ENCODE peak calls at places on chromosomes 2 and 18, in five cellular contexts. I, Z, M, N and Q are unnamed samples.

GRCh38 chr2:60438136-60438535 is 115.3 kb downstream of the BCL11A start:
- DNase-seq in I (no peak), N (no peak), M (no peak), Z (no peak), Q (no peak)

GRCh38 chr2:36450466-36451196 is 95.1 kb downstream of the CRIM1 start:
- DNase-seq in Z (no peak), N (no peak), I (no peak), M (no peak), Q (no peak)

GRCh38 chr18:70154591-70155194 is 50.8 kb downstream of the RTTN start:
- DNase-seq in Z (no peak), M (no peak), N (no peak), I (no peak), Q (no peak)

GRCh38 chr2:172307800-172308199 is 119.6 kb upstream of the ITGA6 start:
- DNase-seq in M (no peak), N (no peak), Z (no peak), I (no peak), Q (no peak)

GRCh38 chr2:128275498-128276045 is 43.1 kb downstream of the HS6ST1 start:
- DNase-seq in M (peak), I (peak), N (no peak), Z (no peak), Q (no peak)

GRCh38 chr2:20350105-20350712 is 435 bp downstream of the PUM2 start:
- DNase-seq in M (peak), N (peak), Z (peak), I (peak), Q (no peak)

GRCh38 chr2:20578895-20579825 is 71.7 kb downstream of the HS1BP3 start:
- DNase-seq in M (peak), Z (peak), I (peak), N (peak), Q (peak)

GRCh38 chr2:167966937-167967913 is 280.2 kb downstream of the STK39 start:
- DNase-seq in M (no peak), Z (no peak), I (no peak), N (no peak), Q (no peak)

GRCh38 chr2:127103243-127104165 is 3.5 kb downstream of the BIN1 start:
- DNase-seq in N (no peak), Z (no peak), I (peak), M (peak), Q (no peak)

GRCh38 chr18:35345460-35345921 is 1.3 kb upstream of the ZNF24 start:
- DNase-seq in I (no peak), Z (no peak), M (no peak), N (peak), Q (no peak)

GRCh38 chr2:180124273-180124881 is 117.3 kb upstream of the CWC22 start:
- DNase-seq in Z (peak), I (no peak), N (peak), M (no peak), Q (no peak)

GRCh38 chr18:62715829-62716678 is 713 bp downstream of the PHLPP1 start:
- DNase-seq in M (peak), N (peak), I (peak), Z (peak), Q (no peak)

GRCh38 chr2:139872032-139872431 is 1091.8 kb upstream of the NXPH2 start:
- DNase-seq in Z (no peak), M (no peak), I (no peak), N (peak), Q (no peak)

GRCh38 chr2:34105015-34105767 is 506.1 kb upstream of the FAM98A start:
- DNase-seq in N (no peak), I (no peak), M (no peak), Z (no peak), Q (no peak)

GRCh38 chr2:64141711-64142405 is 2.4 kb downstream of the PELI1 start:
- DNase-seq in M (no peak), I (no peak), N (peak), Z (no peak), Q (no peak)

GRCh38 chr18:10020176-10020575 is 106.4 kb downstream of the VAPA start:
- DNase-seq in M (no peak), N (no peak), Z (no peak), I (no peak), Q (no peak)

GRCh38 chr18:3836483-3836882 is 386.5 kb downstream of the TGIF1 start:
- DNase-seq in N (peak), M (no peak), I (no peak), Z (no peak), Q (no peak)

GRCh38 chr2:164782323-164782722 is 59.3 kb downstream of the COBLL1 start:
- DNase-seq in N (no peak), M (no peak), Z (no peak), I (no peak), Q (no peak)

GRCh38 chr18:46531472-46531871 is 125.5 kb downstream of the LOXHD1 start:
- DNase-seq in M (no peak), N (no peak), I (no peak), Z (no peak), Q (no peak)

GRCh38 chr2:74902281-74902860 is 56.1 kb upstream of the POLE4 start:
- DNase-seq in N (no peak), M (no peak), Z (no peak), I (no peak), Q (no peak)

GRCh38 chr2:50957880-50958279 is 74.1 kb downstream of the NRXN1 start:
- DNase-seq in I (no peak), Z (no peak), N (no peak), M (no peak), Q (no peak)

GRCh38 chr2:65035544-65035943 is 20.7 kb upstream of the CEP68 start:
- DNase-seq in N (no peak), M (no peak), Z (no peak), I (no peak), Q (no peak)

GRCh38 chr2:17827785-17828184 is 11.5 kb downstream of the MSGN1 start:
- DNase-seq in N (no peak), Z (no peak), M (no peak), I (no peak), Q (no peak)

GRCh38 chr2:101380376-101380775 is 6.9 kb downstream of the CREG2 start:
- DNase-seq in M (peak), N (no peak), I (no peak), Z (no peak), Q (no peak)

GRCh38 chr2:220857371-220857770 is 714.7 kb downstream of the EPHA4 start:
- DNase-seq in Z (no peak), M (no peak), I (no peak), N (peak), Q (no peak)

GRCh38 chr2:197425550-197425949 is 9.3 kb downstream of the SF3B1 start:
- DNase-seq in Z (no peak), M (no peak), I (no peak), N (no peak), Q (peak)

GRCh38 chr2:20594048-20594750 is 56.7 kb downstream of the HS1BP3 start:
- DNase-seq in I (peak), Z (no peak), N (no peak), M (peak), Q (no peak)

GRCh38 chr2:97816411-97816810 is 103.0 kb downstream of the ZAP70 start:
- DNase-seq in I (no peak), N (no peak), M (no peak), Z (no peak), Q (no peak)

GRCh38 chr2:196176142-196176738 is 4.9 kb upstream of the STK17B start:
- DNase-seq in I (peak), Z (no peak), N (no peak), M (no peak), Q (no peak)

GRCh38 chr2:12320027-12320734 is 396.6 kb upstream of the TRIB2 start:
- DNase-seq in N (no peak), I (no peak), Z (no peak), M (no peak), Q (no peak)

GRCh38 chr2:12317853-12318426 is 398.8 kb upstream of the TRIB2 start:
- DNase-seq in Z (no peak), I (no peak), M (no peak), N (no peak), Q (no peak)

GRCh38 chr2:12321886-12322285 is 394.9 kb upstream of the TRIB2 start:
- DNase-seq in Z (no peak), I (no peak), M (no peak), N (no peak), Q (no peak)

GRCh38 chr2:12318427-12319057 is 398.2 kb upstream of the TRIB2 start:
- DNase-seq in I (no peak), N (no peak), M (no peak), Z (no peak), Q (no peak)

GRCh38 chr2:12321017-12321641 is 395.6 kb upstream of the TRIB2 start:
- DNase-seq in Z (peak), I (no peak), M (peak), N (no peak), Q (no peak)
- TF ChIP-seq CTCF in Z (no peak), I (no peak), M (no peak), N (no peak), Q (no peak)

DNA sequence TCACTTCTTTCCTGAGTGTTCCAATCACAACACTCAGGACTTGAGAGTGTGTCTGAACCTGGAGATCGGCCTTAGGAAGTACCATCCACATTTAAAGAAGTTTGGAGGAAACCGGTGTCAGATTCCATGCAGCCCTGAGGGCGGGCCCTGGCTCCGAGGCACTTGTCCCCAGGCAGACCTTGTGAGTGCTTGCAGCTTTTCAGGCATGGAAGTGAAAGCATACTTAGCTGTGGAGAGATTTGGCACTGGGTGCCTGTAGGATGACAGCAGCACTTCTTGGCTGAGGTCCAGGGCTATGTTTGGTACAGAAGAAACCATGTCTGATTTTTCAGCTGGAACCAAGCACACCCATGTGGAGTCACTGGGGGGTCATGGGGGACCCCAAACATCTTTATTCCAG is 230.8 kb downstream of the SEPTIN10 start:
- DNase-seq in Z (no peak), N (peak), M (peak), I (peak), Q (no peak)
- TF ChIP-seq POLR2AphosphoS5 in Z (no peak), N (no peak), M (no peak), I (peak), Q (peak)

GRCh38 chr2:23578964-23579671 is 194.1 kb downstream of the KLHL29 start:
- DNase-seq in Z (no peak), M (no peak), I (no peak), N (no peak), Q (no peak)
- TF ChIP-seq CTCF in Z (no peak), M (no peak), I (no peak), N (no peak), Q (no peak)

DNA sequence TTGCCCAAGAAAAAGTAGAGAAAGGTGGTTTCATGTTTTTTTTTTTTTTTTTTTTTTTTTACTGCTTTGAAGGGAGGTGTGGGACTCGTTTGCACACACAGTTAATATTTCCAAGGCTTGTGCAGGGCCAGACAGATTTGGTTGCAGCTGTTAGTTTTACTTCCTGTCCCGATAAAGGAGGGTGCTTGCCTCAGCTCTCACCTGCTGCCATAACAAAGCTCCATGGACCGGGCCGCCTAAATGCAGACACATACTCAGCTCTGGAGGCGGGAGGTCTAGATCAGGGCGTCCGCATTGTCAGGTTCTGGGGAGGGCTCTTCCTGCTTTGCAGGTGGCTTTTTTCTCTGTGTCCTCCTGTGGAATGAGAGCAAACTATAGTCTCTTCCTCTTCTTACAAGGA is 69.9 kb downstream of the ODC1 start:
- DNase-seq in N (no peak), I (peak), M (no peak), Z (no peak), Q (no peak)
- TF ChIP-seq POLR2AphosphoS5 in N (no peak), I (peak), M (no peak), Z (no peak), Q (no peak)

GRCh38 chr2:134410831-134411231 is 157.0 kb downstream of the MGAT5 start:
- DNase-seq in I (no peak), Z (no peak), M (no peak), N (no peak), Q (no peak)
- TF ChIP-seq CTCF in I (no peak), Z (no peak), M (no peak), N (no peak), Q (no peak)

GRCh38 chr2:110691612-110692258 is 13.9 kb upstream of the BUB1 start:
- DNase-seq in Z (peak), N (no peak), M (no peak), I (no peak), Q (no peak)
- TF ChIP-seq POLR2AphosphoS5 in Z (peak), N (no peak), M (no peak), I (no peak), Q (no peak)

GRCh38 chr18:475202-475624 is 25.3 kb downstream of the COLEC12 start:
- DNase-seq in M (peak), Z (no peak), I (no peak), N (peak), Q (no peak)

GRCh38 chr18:474416-474815 is 26.1 kb downstream of the COLEC12 start:
- DNase-seq in I (no peak), N (peak), M (no peak), Z (no peak), Q (no peak)

GRCh38 chr18:478679-479078 is 21.8 kb downstream of the COLEC12 start:
- DNase-seq in Z (no peak), N (no peak), I (no peak), M (no peak), Q (no peak)

GRCh38 chr18:477565-477964 is 22.9 kb downstream of the COLEC12 start:
- DNase-seq in I (no peak), N (peak), Z (peak), M (no peak), Q (no peak)

GRCh38 chr18:476368-476767 is 24.1 kb downstream of the COLEC12 start:
- DNase-seq in M (no peak), N (peak), Z (no peak), I (no peak), Q (no peak)
- TF ChIP-seq CTCF in M (no peak), N (peak), Z (no peak), I (no peak), Q (no peak)

DNA sequence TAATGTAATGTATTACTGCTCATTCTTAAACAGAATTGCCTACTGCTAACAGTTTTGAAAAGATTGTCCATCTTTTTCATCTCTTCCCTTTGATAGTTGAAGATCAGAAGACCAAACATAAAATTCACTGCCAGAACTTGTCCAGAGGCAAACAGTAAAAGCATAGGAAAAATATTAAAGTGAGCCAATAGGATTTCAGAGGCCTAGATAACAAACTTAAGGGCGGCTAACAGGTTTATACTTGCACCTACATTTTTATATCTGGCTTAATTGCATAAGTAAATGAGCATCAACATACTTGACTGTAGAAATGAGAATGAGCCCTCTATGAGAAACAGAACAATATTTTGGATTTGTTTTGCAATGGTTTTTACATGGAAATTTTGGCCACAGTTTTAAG is 30.3 kb downstream of the ZC3H15 start:
- DNase-seq in N (no peak), I (no peak), M (no peak), Z (no peak), Q (no peak)
- TF ChIP-seq POLR2AphosphoS5 in N (no peak), I (no peak), M (no peak), Z (no peak), Q (no peak)